ENCODE peak calls at places on chromosomes 5 and 9, in five cellular contexts. One of them, this sample, is unnamed.

GRCh38 chr9:108161520-108161919 is 672.0 kb upstream of the KLF4 start:
- DNase-seq in epithelial cell of proximal tubule: no peak
- DNase-seq in left lung: no peak
- DNase-seq in neuronal stem cell: no peak
- DNase-seq in aorta: no peak
- DNase-seq in this sample: no peak

GRCh38 chr9:120710110-120710981 is 3.9 kb downstream of the MEGF9 start:
- DNase-seq in epithelial cell of proximal tubule: no peak
- DNase-seq in left lung: no peak
- DNase-seq in neuronal stem cell: no peak
- DNase-seq in aorta: no peak
- DNase-seq in this sample: no peak

GRCh38 chr9:80892703-80893102 is 796.6 kb downstream of the TLE1 start:
- DNase-seq in epithelial cell of proximal tubule: no peak
- DNase-seq in left lung: no peak
- DNase-seq in neuronal stem cell: no peak
- DNase-seq in aorta: no peak
- DNase-seq in this sample: no peak

GRCh38 chr5:181098642-181099452 is 32.1 kb downstream of the OR2V1 start:
- DNase-seq in epithelial cell of proximal tubule: no peak
- DNase-seq in left lung: no peak
- DNase-seq in neuronal stem cell: no peak
- DNase-seq in aorta: no peak
- DNase-seq in this sample: peak

GRCh38 chr9:77846957-77847574 is 184.5 kb downstream of the GNAQ start:
- DNase-seq in epithelial cell of proximal tubule: no peak
- DNase-seq in left lung: no peak
- DNase-seq in neuronal stem cell: no peak
- DNase-seq in aorta: no peak
- DNase-seq in this sample: no peak

GRCh38 chr5:18433336-18433735 is 799.1 kb downstream of the TAF11L14 start:
- DNase-seq in epithelial cell of proximal tubule: no peak
- DNase-seq in left lung: no peak
- DNase-seq in neuronal stem cell: no peak
- DNase-seq in aorta: no peak
- DNase-seq in this sample: no peak

GRCh38 chr5:128667751-128668150 is 129.7 kb upstream of the FBN2 start:
- DNase-seq in epithelial cell of proximal tubule: no peak
- DNase-seq in left lung: no peak
- DNase-seq in neuronal stem cell: no peak
- DNase-seq in aorta: no peak
- DNase-seq in this sample: no peak

GRCh38 chr5:158246661-158247060 is 387.7 kb upstream of the CLINT1 start:
- DNase-seq in epithelial cell of proximal tubule: no peak
- DNase-seq in left lung: no peak
- DNase-seq in neuronal stem cell: no peak
- DNase-seq in aorta: no peak
- DNase-seq in this sample: no peak

GRCh38 chr5:142549834-142550233 is 136.1 kb downstream of the FGF1 start:
- DNase-seq in epithelial cell of proximal tubule: no peak
- DNase-seq in left lung: no peak
- DNase-seq in neuronal stem cell: no peak
- DNase-seq in aorta: no peak
- DNase-seq in this sample: no peak

GRCh38 chr5:59791602-59792001 is 101.9 kb downstream of the PDE4D start:
- DNase-seq in epithelial cell of proximal tubule: no peak
- DNase-seq in left lung: no peak
- DNase-seq in neuronal stem cell: no peak
- DNase-seq in aorta: no peak
- DNase-seq in this sample: no peak

GRCh38 chr9:94576131-94576530 is 17.5 kb downstream of the FBP2 start:
- DNase-seq in epithelial cell of proximal tubule: no peak
- DNase-seq in left lung: no peak
- DNase-seq in neuronal stem cell: no peak
- DNase-seq in aorta: no peak
- DNase-seq in this sample: no peak

GRCh38 chr9:13596383-13596970 is 317.0 kb upstream of the MPDZ start:
- DNase-seq in epithelial cell of proximal tubule: no peak
- DNase-seq in left lung: no peak
- DNase-seq in neuronal stem cell: no peak
- DNase-seq in aorta: no peak
- DNase-seq in this sample: no peak

GRCh38 chr9:81405199-81405598 is 284.1 kb downstream of the TLE1 start:
- DNase-seq in epithelial cell of proximal tubule: no peak
- DNase-seq in left lung: no peak
- DNase-seq in neuronal stem cell: no peak
- DNase-seq in aorta: no peak
- DNase-seq in this sample: no peak

GRCh38 chr5:148912714-148913398 is 86.4 kb downstream of the ADRB2 start:
- DNase-seq in epithelial cell of proximal tubule: peak
- DNase-seq in left lung: no peak
- DNase-seq in neuronal stem cell: peak
- DNase-seq in aorta: no peak
- DNase-seq in this sample: no peak

GRCh38 chr9:70935856-70936255 is 185.6 kb downstream of the TRPM3 start:
- DNase-seq in epithelial cell of proximal tubule: no peak
- DNase-seq in left lung: no peak
- DNase-seq in neuronal stem cell: no peak
- DNase-seq in aorta: no peak
- DNase-seq in this sample: no peak

GRCh38 chr9:83327323-83327722 is 210.9 kb downstream of the FRMD3 start:
- DNase-seq in epithelial cell of proximal tubule: peak
- DNase-seq in left lung: no peak
- DNase-seq in neuronal stem cell: no peak
- DNase-seq in aorta: no peak
- DNase-seq in this sample: no peak

DNA sequence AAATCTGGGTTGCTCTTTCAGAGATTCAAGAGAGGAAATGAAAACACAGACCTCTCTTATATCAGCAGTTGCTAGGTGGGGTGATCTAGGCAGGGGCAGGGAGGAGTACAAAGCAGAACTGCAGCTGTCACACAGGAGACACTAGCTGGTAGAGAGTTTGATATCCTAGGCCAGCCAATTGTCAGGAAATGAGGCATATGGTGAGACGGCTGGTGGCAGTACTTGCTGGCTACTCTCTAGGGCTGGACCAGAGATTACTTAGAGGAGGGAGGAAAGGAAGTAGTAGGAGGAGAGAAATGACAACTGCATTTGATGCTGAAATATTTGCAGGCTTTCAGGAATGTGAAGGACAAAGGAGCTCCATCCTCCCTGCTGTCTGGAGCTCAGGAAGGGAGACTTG is 113.8 kb downstream of the TRIM32 start:
- DNase-seq in epithelial cell of proximal tubule: no peak
- DNase-seq in left lung: no peak
- DNase-seq in neuronal stem cell: no peak
- DNase-seq in aorta: no peak
- DNase-seq in this sample: no peak
- H3K4me3 ChIP-seq in epithelial cell of proximal tubule: no peak
- H3K4me3 ChIP-seq in left lung: no peak
- H3K4me3 ChIP-seq in neuronal stem cell: no peak
- H3K4me3 ChIP-seq in aorta: no peak
- H3K4me3 ChIP-seq in this sample: no peak

GRCh38 chr5:135189024-135189423 is 155.0 kb upstream of the PITX1 start:
- DNase-seq in epithelial cell of proximal tubule: no peak
- DNase-seq in left lung: no peak
- DNase-seq in neuronal stem cell: no peak
- DNase-seq in aorta: no peak
- DNase-seq in this sample: no peak

GRCh38 chr5:135188233-135188909 is 154.3 kb upstream of the PITX1 start:
- DNase-seq in epithelial cell of proximal tubule: no peak
- DNase-seq in left lung: no peak
- DNase-seq in neuronal stem cell: no peak
- DNase-seq in aorta: no peak
- DNase-seq in this sample: no peak

GRCh38 chr5:135192351-135192750 is 158.3 kb upstream of the PITX1 start:
- DNase-seq in epithelial cell of proximal tubule: no peak
- DNase-seq in left lung: no peak
- DNase-seq in neuronal stem cell: no peak
- DNase-seq in aorta: no peak
- DNase-seq in this sample: no peak

GRCh38 chr5:135191084-135191826 is 157.2 kb upstream of the PITX1 start:
- DNase-seq in epithelial cell of proximal tubule: peak
- DNase-seq in left lung: peak
- DNase-seq in neuronal stem cell: peak
- DNase-seq in aorta: peak
- DNase-seq in this sample: peak

DNA sequence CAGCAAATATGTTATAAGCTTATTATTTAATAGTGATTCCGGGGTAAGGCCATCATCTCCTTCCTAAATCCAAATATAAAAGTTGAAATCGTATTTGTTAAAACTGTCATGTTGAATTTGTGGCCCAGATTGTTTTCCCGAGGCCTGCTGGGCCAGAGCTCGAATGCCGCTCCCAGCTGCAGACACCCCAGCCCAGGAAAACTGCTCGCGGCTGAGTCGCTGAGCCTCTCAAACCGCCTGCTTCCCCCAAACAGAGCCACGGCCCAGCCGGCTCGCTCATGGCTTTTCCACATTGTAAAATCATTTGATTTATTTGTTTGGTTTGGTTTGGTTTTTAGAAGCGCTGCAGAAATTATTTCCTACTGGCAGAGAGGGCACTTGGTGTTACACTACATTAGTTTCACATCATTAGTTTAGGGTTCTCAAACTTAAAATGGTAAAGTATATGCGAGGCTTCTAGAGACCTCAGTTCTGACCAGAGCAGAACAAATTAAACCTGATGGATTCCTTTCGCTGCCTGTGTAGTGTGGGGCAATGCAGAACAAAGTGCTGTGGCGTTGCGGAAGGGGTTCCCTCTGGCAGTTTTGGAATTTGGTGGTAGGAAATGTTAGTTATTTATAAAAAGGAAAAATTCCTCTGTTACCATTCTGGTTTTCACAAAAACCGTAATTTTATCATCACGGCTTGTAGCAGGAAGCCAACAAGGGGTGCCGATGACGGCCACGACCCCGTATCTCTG is 156.5 kb upstream of the PITX1 start:
- DNase-seq in epithelial cell of proximal tubule: no peak
- DNase-seq in left lung: no peak
- DNase-seq in neuronal stem cell: peak
- DNase-seq in aorta: no peak
- DNase-seq in this sample: no peak
- H3K4me3 ChIP-seq in epithelial cell of proximal tubule: peak
- H3K4me3 ChIP-seq in left lung: no peak
- H3K4me3 ChIP-seq in neuronal stem cell: peak
- H3K4me3 ChIP-seq in aorta: peak
- H3K4me3 ChIP-seq in this sample: peak

GRCh38 chr9:110126457-110126856 is 81.5 kb downstream of the C9orf152 start:
- DNase-seq in epithelial cell of proximal tubule: no peak
- DNase-seq in left lung: no peak
- DNase-seq in neuronal stem cell: no peak
- DNase-seq in aorta: no peak
- DNase-seq in this sample: no peak

GRCh38 chr9:110126986-110127864 is 80.7 kb downstream of the C9orf152 start:
- DNase-seq in epithelial cell of proximal tubule: no peak
- DNase-seq in left lung: no peak
- DNase-seq in neuronal stem cell: no peak
- DNase-seq in aorta: peak
- DNase-seq in this sample: no peak

GRCh38 chr9:110123364-110124095 is 84.4 kb downstream of the C9orf152 start:
- DNase-seq in epithelial cell of proximal tubule: no peak
- DNase-seq in left lung: no peak
- DNase-seq in neuronal stem cell: no peak
- DNase-seq in aorta: no peak
- DNase-seq in this sample: no peak

GRCh38 chr9:110125763-110126351 is 82.1 kb downstream of the C9orf152 start:
- DNase-seq in epithelial cell of proximal tubule: no peak
- DNase-seq in left lung: no peak
- DNase-seq in neuronal stem cell: no peak
- DNase-seq in aorta: no peak
- DNase-seq in this sample: no peak

DNA sequence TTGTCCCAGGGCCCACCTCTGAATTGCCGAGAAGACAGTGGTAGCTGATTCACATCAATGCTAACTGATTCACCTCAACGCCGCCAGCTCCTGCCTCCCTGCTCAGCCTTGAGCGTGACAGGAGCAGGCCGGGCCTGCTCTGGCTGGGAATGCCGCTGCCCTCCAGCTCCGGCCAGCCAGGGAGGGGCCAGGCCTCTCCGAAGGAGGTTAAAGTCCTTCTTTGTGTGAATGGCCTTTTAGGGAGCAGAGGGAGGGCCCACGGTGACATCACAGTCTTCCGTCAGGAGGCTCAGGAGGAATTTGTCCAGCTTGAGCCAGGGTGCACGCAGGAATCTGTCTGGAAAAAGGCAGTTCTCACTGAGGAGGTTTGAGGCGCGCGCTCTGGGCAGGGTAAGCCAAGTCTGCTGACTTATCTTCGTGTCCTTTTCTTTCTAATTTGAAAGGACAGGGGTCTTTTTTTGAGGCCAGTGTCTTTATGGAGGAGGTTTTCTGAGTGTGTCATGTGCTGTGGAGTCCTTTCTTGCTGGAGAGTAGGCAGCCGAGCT is 82.7 kb downstream of the C9orf152 start:
- DNase-seq in epithelial cell of proximal tubule: peak
- DNase-seq in left lung: peak
- DNase-seq in neuronal stem cell: peak
- DNase-seq in aorta: peak
- DNase-seq in this sample: peak
- H3K4me3 ChIP-seq in epithelial cell of proximal tubule: peak
- H3K4me3 ChIP-seq in left lung: no peak
- H3K4me3 ChIP-seq in neuronal stem cell: no peak
- H3K4me3 ChIP-seq in aorta: peak
- H3K4me3 ChIP-seq in this sample: peak

DNA sequence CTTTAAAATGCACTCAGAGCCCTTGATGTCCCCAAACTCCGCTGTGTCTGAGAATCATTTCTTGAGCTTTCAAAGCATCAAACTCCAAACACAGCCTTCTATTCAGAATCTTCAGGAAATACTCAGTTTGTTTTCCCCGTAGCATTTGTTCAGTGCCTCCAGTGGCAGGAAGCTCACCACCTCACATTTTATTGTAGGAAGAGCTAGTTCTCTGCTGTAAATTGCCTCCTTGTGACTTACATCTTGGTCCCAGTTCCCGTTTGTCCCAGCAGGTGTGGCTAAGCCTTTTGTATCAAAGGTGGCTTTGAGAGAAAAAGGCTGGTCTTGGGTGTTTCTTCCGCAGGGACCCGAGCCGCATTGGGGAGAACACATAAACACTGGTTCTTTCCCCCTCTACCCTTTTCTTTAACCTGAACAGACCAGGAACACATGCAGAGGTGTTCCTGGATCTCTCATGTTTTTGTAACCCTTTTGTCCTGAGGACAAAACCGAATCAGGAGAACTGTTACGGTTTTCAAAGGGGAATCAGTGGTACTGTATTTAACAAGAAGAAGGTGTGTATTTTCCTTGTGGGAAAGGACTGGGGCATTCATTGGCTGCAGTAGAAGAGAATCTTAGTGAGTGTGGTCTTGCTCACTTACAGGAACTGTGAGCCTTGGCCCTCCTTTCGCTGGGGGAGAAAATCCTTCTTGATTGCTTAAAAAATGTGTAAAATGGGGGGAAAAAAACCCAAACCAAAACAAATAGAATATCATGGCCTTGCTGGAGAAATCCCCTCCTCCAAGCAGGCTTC is 1.9 kb downstream of the OSMR start:
- DNase-seq in epithelial cell of proximal tubule: no peak
- DNase-seq in left lung: no peak
- DNase-seq in neuronal stem cell: no peak
- DNase-seq in aorta: no peak
- DNase-seq in this sample: no peak
- H3K4me3 ChIP-seq in epithelial cell of proximal tubule: peak
- H3K4me3 ChIP-seq in left lung: peak
- H3K4me3 ChIP-seq in neuronal stem cell: no peak
- H3K4me3 ChIP-seq in aorta: peak
- H3K4me3 ChIP-seq in this sample: peak